ENCODE peak calls at places on chromosomes 2 and 18, in eight cellular contexts. One of them, this sample, is unnamed. For H3K9me3, the result is how much of the 10 kb centered on the place peaks cover.

GRCh38 chr2:133053541-133053940 is 383.5 kb upstream of the LYPD1 start:
- DNase-seq in endothelial cell of umbilical vein: no peak
- DNase-seq in breast epithelium: no peak
- DNase-seq in Peyer's patch: no peak
- DNase-seq in sigmoid colon: no peak
- DNase-seq in IMR-90: no peak
- DNase-seq in A549: no peak
- DNase-seq in tibial nerve: no peak
- DNase-seq in this sample: no peak

GRCh38 chr2:205763708-205764501 is 81.6 kb downstream of the NRP2 start:
- DNase-seq in endothelial cell of umbilical vein: peak
- DNase-seq in breast epithelium: no peak
- DNase-seq in Peyer's patch: peak
- DNase-seq in sigmoid colon: peak
- DNase-seq in IMR-90: peak
- DNase-seq in A549: peak
- DNase-seq in tibial nerve: peak
- DNase-seq in this sample: no peak

GRCh38 chr2:9102861-9103662 is 99.6 kb upstream of the MBOAT2 start:
- DNase-seq in endothelial cell of umbilical vein: no peak
- DNase-seq in breast epithelium: no peak
- DNase-seq in Peyer's patch: no peak
- DNase-seq in sigmoid colon: no peak
- DNase-seq in IMR-90: no peak
- DNase-seq in A549: no peak
- DNase-seq in tibial nerve: no peak
- DNase-seq in this sample: peak

GRCh38 chr18:23259701-23260661 is 124.7 kb downstream of the CABLES1 start:
- DNase-seq in endothelial cell of umbilical vein: peak
- DNase-seq in breast epithelium: peak
- DNase-seq in Peyer's patch: peak
- DNase-seq in sigmoid colon: peak
- DNase-seq in IMR-90: peak
- DNase-seq in A549: no peak
- DNase-seq in tibial nerve: peak
- DNase-seq in this sample: peak

GRCh38 chr2:227460079-227460485 is 11.9 kb upstream of the AGFG1 start:
- DNase-seq in endothelial cell of umbilical vein: no peak
- DNase-seq in breast epithelium: no peak
- DNase-seq in Peyer's patch: no peak
- DNase-seq in sigmoid colon: no peak
- DNase-seq in IMR-90: peak
- DNase-seq in A549: no peak
- DNase-seq in tibial nerve: no peak
- DNase-seq in this sample: no peak

GRCh38 chr2:144268036-144268678 is 251.8 kb downstream of the ZEB2 start:
- DNase-seq in endothelial cell of umbilical vein: no peak
- DNase-seq in breast epithelium: no peak
- DNase-seq in Peyer's patch: no peak
- DNase-seq in sigmoid colon: no peak
- DNase-seq in IMR-90: no peak
- DNase-seq in A549: no peak
- DNase-seq in tibial nerve: no peak
- DNase-seq in this sample: no peak

GRCh38 chr2:12051831-12052230 is 305.4 kb downstream of the LPIN1 start:
- DNase-seq in endothelial cell of umbilical vein: no peak
- DNase-seq in breast epithelium: no peak
- DNase-seq in Peyer's patch: no peak
- DNase-seq in sigmoid colon: no peak
- DNase-seq in IMR-90: peak
- DNase-seq in A549: no peak
- DNase-seq in tibial nerve: no peak
- DNase-seq in this sample: no peak

GRCh38 chr2:238868067-238868524 is 20.2 kb downstream of the TWIST2 start:
- DNase-seq in endothelial cell of umbilical vein: no peak
- DNase-seq in breast epithelium: no peak
- DNase-seq in Peyer's patch: no peak
- DNase-seq in sigmoid colon: peak
- DNase-seq in IMR-90: no peak
- DNase-seq in A549: no peak
- DNase-seq in tibial nerve: no peak
- DNase-seq in this sample: peak

GRCh38 chr2:213848631-213849030 is 562.2 kb upstream of the VWC2L start:
- DNase-seq in endothelial cell of umbilical vein: no peak
- DNase-seq in breast epithelium: no peak
- DNase-seq in Peyer's patch: no peak
- DNase-seq in sigmoid colon: no peak
- DNase-seq in IMR-90: peak
- DNase-seq in A549: no peak
- DNase-seq in tibial nerve: no peak
- DNase-seq in this sample: no peak

GRCh38 chr2:29309090-29310054 is 194.2 kb downstream of the CLIP4 start:
- DNase-seq in endothelial cell of umbilical vein: peak
- DNase-seq in breast epithelium: no peak
- DNase-seq in Peyer's patch: peak
- DNase-seq in sigmoid colon: no peak
- DNase-seq in IMR-90: peak
- DNase-seq in A549: peak
- DNase-seq in tibial nerve: peak
- DNase-seq in this sample: no peak

GRCh38 chr2:383173-383572 is 95.3 kb upstream of the ALKAL2 start:
- DNase-seq in endothelial cell of umbilical vein: no peak
- DNase-seq in breast epithelium: no peak
- DNase-seq in Peyer's patch: no peak
- DNase-seq in sigmoid colon: no peak
- DNase-seq in IMR-90: no peak
- DNase-seq in A549: peak
- DNase-seq in tibial nerve: no peak
- DNase-seq in this sample: no peak

GRCh38 chr2:85058619-85058941 is 74.6 kb upstream of the TCF7L1 start:
- DNase-seq in endothelial cell of umbilical vein: no peak
- DNase-seq in breast epithelium: no peak
- DNase-seq in Peyer's patch: no peak
- DNase-seq in sigmoid colon: no peak
- DNase-seq in IMR-90: no peak
- DNase-seq in A549: no peak
- DNase-seq in tibial nerve: no peak
- DNase-seq in this sample: no peak

GRCh38 chr2:72115361-72116080 is 32.1 kb downstream of the CYP26B1 start:
- DNase-seq in endothelial cell of umbilical vein: peak
- DNase-seq in breast epithelium: peak
- DNase-seq in Peyer's patch: no peak
- DNase-seq in sigmoid colon: peak
- DNase-seq in IMR-90: peak
- DNase-seq in A549: peak
- DNase-seq in tibial nerve: no peak
- DNase-seq in this sample: peak

GRCh38 chr2:190343500-190344274 is at the start of gene INPP1:
- DNase-seq in endothelial cell of umbilical vein: peak
- DNase-seq in breast epithelium: peak
- DNase-seq in Peyer's patch: peak
- DNase-seq in sigmoid colon: peak
- DNase-seq in IMR-90: peak
- DNase-seq in A549: peak
- DNase-seq in tibial nerve: peak
- DNase-seq in this sample: peak

GRCh38 chr18:24170389-24170788 is 31.5 kb downstream of the CABYR start:
- DNase-seq in endothelial cell of umbilical vein: no peak
- DNase-seq in breast epithelium: no peak
- DNase-seq in Peyer's patch: no peak
- DNase-seq in sigmoid colon: no peak
- DNase-seq in IMR-90: no peak
- DNase-seq in A549: no peak
- DNase-seq in tibial nerve: no peak
- DNase-seq in this sample: no peak

GRCh38 chr2:70808983-70809958 is 11.1 kb downstream of the CLEC4F start:
- DNase-seq in endothelial cell of umbilical vein: no peak
- DNase-seq in breast epithelium: no peak
- DNase-seq in Peyer's patch: no peak
- DNase-seq in sigmoid colon: no peak
- DNase-seq in IMR-90: no peak
- DNase-seq in A549: no peak
- DNase-seq in tibial nerve: no peak
- DNase-seq in this sample: no peak

GRCh38 chr2:109059474-109060165 is 69.4 kb upstream of the SH3RF3 start:
- DNase-seq in endothelial cell of umbilical vein: no peak
- DNase-seq in breast epithelium: no peak
- DNase-seq in Peyer's patch: no peak
- DNase-seq in sigmoid colon: no peak
- DNase-seq in IMR-90: no peak
- DNase-seq in A549: no peak
- DNase-seq in tibial nerve: no peak
- DNase-seq in this sample: no peak

GRCh38 chr2:19238440-19238839 is 120.0 kb downstream of the OSR1 start:
- DNase-seq in endothelial cell of umbilical vein: no peak
- DNase-seq in breast epithelium: no peak
- DNase-seq in Peyer's patch: no peak
- DNase-seq in sigmoid colon: no peak
- DNase-seq in IMR-90: peak
- DNase-seq in A549: no peak
- DNase-seq in tibial nerve: no peak
- DNase-seq in this sample: no peak

GRCh38 chr2:11320698-11321492 is 23.5 kb downstream of the ROCK2 start:
- DNase-seq in endothelial cell of umbilical vein: no peak
- DNase-seq in breast epithelium: no peak
- DNase-seq in Peyer's patch: no peak
- DNase-seq in sigmoid colon: no peak
- DNase-seq in IMR-90: no peak
- DNase-seq in A549: peak
- DNase-seq in tibial nerve: no peak
- DNase-seq in this sample: no peak

GRCh38 chr2:165373322-165374025 is 96.0 kb upstream of the CSRNP3 start:
- DNase-seq in endothelial cell of umbilical vein: peak
- DNase-seq in breast epithelium: no peak
- DNase-seq in Peyer's patch: no peak
- DNase-seq in sigmoid colon: no peak
- DNase-seq in IMR-90: no peak
- DNase-seq in A549: no peak
- DNase-seq in tibial nerve: no peak
- DNase-seq in this sample: no peak

GRCh38 chr2:54653572-54654204 is 69.8 kb upstream of the EML6 start:
- DNase-seq in endothelial cell of umbilical vein: no peak
- DNase-seq in breast epithelium: no peak
- DNase-seq in Peyer's patch: no peak
- DNase-seq in sigmoid colon: no peak
- DNase-seq in IMR-90: no peak
- DNase-seq in A549: no peak
- DNase-seq in tibial nerve: no peak
- DNase-seq in this sample: no peak
- TF ChIP-seq POLR2A in endothelial cell of umbilical vein: no peak
- TF ChIP-seq POLR2A in breast epithelium: no peak
- TF ChIP-seq POLR2A in Peyer's patch: no peak
- TF ChIP-seq POLR2A in sigmoid colon: no peak
- TF ChIP-seq POLR2A in IMR-90: no peak
- TF ChIP-seq POLR2A in A549: no peak
- TF ChIP-seq POLR2A in tibial nerve: no peak
- TF ChIP-seq POLR2A in this sample: no peak

GRCh38 chr2:13638181-13638580 is 921.4 kb downstream of the TRIB2 start:
- DNase-seq in endothelial cell of umbilical vein: no peak
- DNase-seq in breast epithelium: no peak
- DNase-seq in Peyer's patch: no peak
- DNase-seq in sigmoid colon: no peak
- DNase-seq in IMR-90: peak
- DNase-seq in A549: no peak
- DNase-seq in tibial nerve: no peak
- DNase-seq in this sample: no peak
- H3K9me3 ChIP-seq in endothelial cell of umbilical vein: under half
- H3K9me3 ChIP-seq in breast epithelium: under half
- H3K9me3 ChIP-seq in Peyer's patch: under half
- H3K9me3 ChIP-seq in sigmoid colon: under half
- H3K9me3 ChIP-seq in IMR-90: under half
- H3K9me3 ChIP-seq in A549: under half
- H3K9me3 ChIP-seq in tibial nerve: under half
- H3K9me3 ChIP-seq in this sample: under half

DNA sequence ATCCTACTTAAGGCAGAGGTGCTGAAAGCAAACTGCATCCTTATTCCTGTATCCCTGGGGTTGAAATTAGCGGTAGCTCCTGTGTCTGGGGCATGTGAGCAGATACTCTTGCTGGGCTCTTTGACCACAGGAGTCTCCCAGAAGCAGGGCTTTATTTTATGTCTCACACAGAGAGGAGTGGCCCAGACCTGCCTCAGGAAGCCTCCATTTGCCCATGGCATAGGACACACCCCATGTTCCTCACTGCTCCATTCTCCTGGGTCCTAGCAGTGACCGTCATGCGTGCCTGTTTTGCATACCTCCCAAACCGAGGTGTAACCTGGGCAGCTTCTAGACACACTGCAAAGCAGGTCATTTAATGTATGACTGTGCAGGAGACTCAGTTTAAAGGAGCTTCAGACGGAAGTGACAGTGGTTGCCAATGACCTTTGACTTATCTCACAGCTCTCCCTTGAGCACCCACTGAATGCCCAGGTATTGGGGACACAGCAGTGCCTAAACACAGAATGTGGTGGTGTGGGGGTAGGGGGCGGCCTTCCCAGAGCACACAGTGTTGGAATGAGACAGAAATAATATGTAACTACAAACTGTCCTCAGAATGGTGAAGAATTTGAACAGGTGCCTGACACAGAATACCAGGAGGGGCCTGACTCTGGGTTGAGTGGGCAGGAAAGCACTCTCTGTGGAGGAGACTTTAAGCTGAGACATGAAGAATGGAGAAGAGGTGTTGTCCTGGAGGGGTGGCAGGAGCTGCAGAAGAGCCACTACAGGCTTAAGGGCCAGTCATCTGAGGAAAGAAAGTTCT is 3.7 kb downstream of the TMEM37 start:
- DNase-seq in endothelial cell of umbilical vein: no peak
- DNase-seq in breast epithelium: no peak
- DNase-seq in Peyer's patch: peak
- DNase-seq in sigmoid colon: no peak
- DNase-seq in IMR-90: no peak
- DNase-seq in A549: no peak
- DNase-seq in tibial nerve: no peak
- DNase-seq in this sample: no peak
- TF ChIP-seq POLR2A in endothelial cell of umbilical vein: no peak
- TF ChIP-seq POLR2A in breast epithelium: no peak
- TF ChIP-seq POLR2A in Peyer's patch: peak
- TF ChIP-seq POLR2A in sigmoid colon: no peak
- TF ChIP-seq POLR2A in IMR-90: no peak
- TF ChIP-seq POLR2A in A549: no peak
- TF ChIP-seq POLR2A in tibial nerve: no peak
- TF ChIP-seq POLR2A in this sample: no peak

DNA sequence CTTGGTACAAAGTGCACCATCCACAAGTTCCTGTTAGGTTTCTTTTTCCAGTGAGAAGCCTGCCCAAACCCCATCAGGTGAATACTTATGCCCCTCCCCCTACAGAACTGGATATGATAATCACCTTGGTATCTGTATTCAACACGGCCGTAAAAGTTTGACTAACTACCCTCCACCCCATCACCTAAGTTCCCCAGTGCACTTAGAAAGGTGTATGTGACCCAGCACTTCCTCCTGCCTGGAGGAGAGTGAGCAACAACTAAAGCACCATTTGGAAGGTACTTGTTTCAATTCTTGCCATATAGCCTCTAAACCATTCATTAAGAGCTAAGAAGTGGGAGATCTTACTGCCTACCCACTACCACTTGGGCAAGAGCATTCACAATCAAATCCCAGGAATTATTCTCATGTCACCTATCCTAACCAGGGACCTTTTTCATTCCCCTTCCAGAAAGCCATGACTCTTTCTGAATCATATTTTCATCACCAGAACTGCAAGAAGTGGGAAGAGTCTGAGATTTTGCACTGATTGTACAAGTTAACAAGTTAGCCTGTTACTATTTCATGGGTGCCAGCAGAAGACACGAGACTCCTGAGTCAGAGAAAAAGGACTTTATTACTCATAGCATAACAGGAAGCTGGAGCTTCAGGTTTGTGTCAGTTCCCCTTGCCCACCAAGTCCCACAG is 53.5 kb upstream of the NDUFV2 start:
- DNase-seq in endothelial cell of umbilical vein: no peak
- DNase-seq in breast epithelium: no peak
- DNase-seq in Peyer's patch: no peak
- DNase-seq in sigmoid colon: no peak
- DNase-seq in IMR-90: peak
- DNase-seq in A549: no peak
- DNase-seq in tibial nerve: no peak
- DNase-seq in this sample: no peak
- H3K9me3 ChIP-seq in endothelial cell of umbilical vein: under half
- H3K9me3 ChIP-seq in breast epithelium: under half
- H3K9me3 ChIP-seq in Peyer's patch: under half
- H3K9me3 ChIP-seq in sigmoid colon: under half
- H3K9me3 ChIP-seq in IMR-90: under half
- H3K9me3 ChIP-seq in A549: under half
- H3K9me3 ChIP-seq in tibial nerve: under half
- H3K9me3 ChIP-seq in this sample: under half